ENCODE peak calls at places on chromosomes 13 and 19, in eight cellular contexts. T, V, M, K, S, N, I and P are unnamed samples. For H3K9me3 and H3K27me3, the result is how much of the 10 kb centered on the place peaks cover.

GRCh38 chr19:7191946-7192691 is 102.1 kb downstream of the INSR start:
- DNase-seq in T (no peak), V (no peak), M (no peak), K (no peak), S (no peak), N (no peak), I (no peak), P (no peak)

GRCh38 chr13:36736119-36736726 is 62.4 kb downstream of the SERTM1 start:
- DNase-seq in T (no peak), V (peak), M (peak), K (no peak), S (peak), N (no peak), I (no peak), P (peak)

GRCh38 chr13:30725331-30726085 is 9.8 kb upstream of the ALOX5AP start:
- DNase-seq in T (no peak), V (no peak), M (no peak), K (no peak), S (no peak), N (no peak), I (no peak), P (peak)

GRCh38 chr13:30341815-30342570 is 34.6 kb upstream of the KATNAL1 start:
- DNase-seq in T (peak), V (peak), M (peak), K (no peak), S (peak), N (peak), I (peak), P (peak)

GRCh38 chr19:17654993-17655392 is 33.2 kb downstream of the UNC13A start:
- DNase-seq in T (peak), V (no peak), M (no peak), K (no peak), S (no peak), N (no peak), I (no peak), P (no peak)

GRCh38 chr19:46132508-46133100 is 8.1 kb upstream of the IGFL3 start:
- DNase-seq in T (no peak), V (no peak), M (no peak), K (no peak), S (no peak), N (no peak), I (no peak), P (no peak)

GRCh38 chr19:46693760-46694159 is 23.2 kb downstream of the PRKD2 start:
- DNase-seq in T (no peak), V (no peak), M (no peak), K (no peak), S (no peak), N (no peak), I (no peak), P (no peak)

GRCh38 chr19:8578642-8579265 is 1.5 kb upstream of the MYO1F start:
- DNase-seq in T (peak), V (peak), M (peak), K (no peak), S (peak), N (peak), I (peak), P (peak)

GRCh38 chr13:46559272-46559805 is 6.4 kb downstream of the LRCH1 start:
- DNase-seq in T (no peak), V (peak), M (no peak), K (no peak), S (no peak), N (no peak), I (no peak), P (no peak)

GRCh38 chr13:21069561-21070004 is 8.2 kb upstream of the LATS2 start:
- DNase-seq in T (no peak), V (peak), M (peak), K (no peak), S (peak), N (no peak), I (peak), P (peak)

GRCh38 chr13:80249906-80250513 is 90.9 kb downstream of the SPRY2 start:
- DNase-seq in T (no peak), V (no peak), M (no peak), K (no peak), S (no peak), N (no peak), I (no peak), P (no peak)

GRCh38 chr19:23762884-23763711 is 4.4 kb upstream of the ZNF681 start:
- DNase-seq in T (peak), V (peak), M (peak), K (peak), S (peak), N (peak), I (peak), P (no peak)

GRCh38 chr19:30419581-30420180 is 47.5 kb downstream of the ZNF536 start:
- DNase-seq in T (no peak), V (no peak), M (no peak), K (no peak), S (no peak), N (no peak), I (no peak), P (peak)

GRCh38 chr13:40517486-40518311 is 148.7 kb downstream of the FOXO1 start:
- DNase-seq in T (no peak), V (no peak), M (no peak), K (no peak), S (no peak), N (no peak), I (no peak), P (no peak)

GRCh38 chr13:52809310-52809769 is 39.1 kb downstream of the PCDH8 start:
- DNase-seq in T (no peak), V (peak), M (peak), K (no peak), S (no peak), N (peak), I (peak), P (peak)

GRCh38 chr13:76023644-76024043 is 387.5 kb downstream of the LMO7 start:
- DNase-seq in T (no peak), V (peak), M (no peak), K (no peak), S (no peak), N (no peak), I (no peak), P (no peak)

GRCh38 chr13:114203536-114203935 is 24.5 kb downstream of the CFAP97D2 start:
- DNase-seq in T (no peak), V (peak), M (no peak), K (no peak), S (no peak), N (no peak), I (no peak), P (no peak)

GRCh38 chr13:93881418-93881817 is 598.1 kb downstream of the DCT start:
- DNase-seq in T (no peak), V (no peak), M (peak), K (no peak), S (no peak), N (no peak), I (no peak), P (peak)

GRCh38 chr19:5282926-5283325 is 57.7 kb downstream of the PTPRS start:
- DNase-seq in T (no peak), V (no peak), M (no peak), K (no peak), S (no peak), N (no peak), I (no peak), P (no peak)

GRCh38 chr13:40408602-40409001 is 257.8 kb downstream of the FOXO1 start:
- DNase-seq in T (no peak), V (no peak), M (peak), K (no peak), S (no peak), N (no peak), I (no peak), P (peak)

GRCh38 chr13:106172176-106172905 is 363.1 kb downstream of the EFNB2 start:
- DNase-seq in T (no peak), V (no peak), M (no peak), K (no peak), S (no peak), N (no peak), I (no peak), P (no peak)

GRCh38 chr13:26978081-26978860 is 193.3 kb downstream of the USP12 start:
- DNase-seq in T (no peak), V (no peak), M (no peak), K (no peak), S (no peak), N (no peak), I (peak), P (no peak)

GRCh38 chr13:84648069-84648640 is 765.9 kb upstream of the SLITRK1 start:
- DNase-seq in T (no peak), V (no peak), M (no peak), K (no peak), S (no peak), N (no peak), I (no peak), P (no peak)

GRCh38 chr13:103805771-103806170 is 739.6 kb upstream of the SLC10A2 start:
- DNase-seq in T (no peak), V (no peak), M (no peak), K (no peak), S (no peak), N (no peak), I (no peak), P (no peak)

GRCh38 chr19:49488046-49488862 is 846 bp downstream of the RPL13A start:
- DNase-seq in T (no peak), V (no peak), M (no peak), K (no peak), S (no peak), N (no peak), I (no peak), P (no peak)

GRCh38 chr13:39370554-39370953 is 232.4 kb downstream of the LHFPL6 start:
- DNase-seq in T (no peak), V (peak), M (peak), K (no peak), S (no peak), N (no peak), I (peak), P (no peak)

GRCh38 chr13:95221991-95222732 is 79.1 kb downstream of the ABCC4 start:
- DNase-seq in T (no peak), V (no peak), M (peak), K (no peak), S (no peak), N (no peak), I (no peak), P (no peak)

GRCh38 chr13:95222733-95223018 is 78.6 kb downstream of the ABCC4 start:
- DNase-seq in T (no peak), V (no peak), M (no peak), K (no peak), S (no peak), N (no peak), I (no peak), P (no peak)

GRCh38 chr13:95212962-95213850 is 88.0 kb downstream of the ABCC4 start:
- DNase-seq in T (no peak), V (no peak), M (no peak), K (no peak), S (no peak), N (no peak), I (no peak), P (no peak)

GRCh38 chr13:95216182-95216581 is 85.1 kb downstream of the ABCC4 start:
- DNase-seq in T (no peak), V (no peak), M (no peak), K (no peak), S (no peak), N (no peak), I (no peak), P (no peak)

GRCh38 chr13:95217920-95218830 is 83.1 kb downstream of the ABCC4 start:
- DNase-seq in T (no peak), V (no peak), M (peak), K (no peak), S (no peak), N (no peak), I (no peak), P (no peak)
- H3K4me3 ChIP-seq in T (no peak), V (no peak), M (no peak), K (no peak), S (no peak), N (no peak), I (no peak), P (no peak)

DNA sequence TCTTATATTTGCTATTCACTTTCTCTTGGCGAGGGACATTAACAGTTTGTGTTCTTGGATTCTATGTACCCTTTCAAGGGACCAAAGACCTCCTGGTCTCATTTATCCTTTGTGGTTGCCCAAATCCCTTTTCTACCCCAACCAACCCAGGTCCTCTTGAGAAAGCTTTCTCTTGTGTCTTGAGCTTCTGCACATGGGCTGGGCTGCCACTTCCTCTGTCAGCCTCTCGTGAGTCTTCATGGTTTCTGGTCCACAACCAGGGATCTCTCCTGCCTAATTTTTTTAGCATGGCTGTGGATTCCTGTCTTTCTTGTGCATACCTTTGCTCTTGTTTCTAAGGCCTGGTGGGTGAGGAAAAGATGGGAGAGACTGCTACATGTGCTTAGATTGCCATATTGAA is 14.9 kb downstream of the TIMM13 start:
- DNase-seq in T (no peak), V (no peak), M (no peak), K (no peak), S (no peak), N (no peak), I (no peak), P (no peak)
- H3K9me3 ChIP-seq in T (under half), V (under half), M (under half), K (under half), S (under half), N (under half), I (under half), P (under half)

GRCh38 chr19:28554321-28555091 is 658.4 kb downstream of the UQCRFS1 start:
- DNase-seq in T (no peak), V (no peak), M (no peak), K (no peak), S (no peak), N (no peak), I (no peak), P (no peak)

GRCh38 chr19:28553005-28553404 is 659.9 kb downstream of the UQCRFS1 start:
- DNase-seq in T (no peak), V (no peak), M (no peak), K (no peak), S (no peak), N (no peak), I (no peak), P (no peak)

GRCh38 chr19:28556371-28556770 is 656.6 kb downstream of the UQCRFS1 start:
- DNase-seq in T (no peak), V (no peak), M (no peak), K (no peak), S (no peak), N (no peak), I (no peak), P (no peak)

GRCh38 chr19:28553764-28554163 is 659.2 kb downstream of the UQCRFS1 start:
- DNase-seq in T (no peak), V (no peak), M (no peak), K (no peak), S (no peak), N (no peak), I (no peak), P (no peak)

GRCh38 chr19:28555317-28555716 is 657.6 kb downstream of the UQCRFS1 start:
- DNase-seq in T (no peak), V (no peak), M (no peak), K (no peak), S (no peak), N (no peak), I (no peak), P (no peak)
- H3K27me3 ChIP-seq in T (under half), V (under half), M (under half), K (under half), S (under half), N (under half), I (under half), P (under half)

DNA sequence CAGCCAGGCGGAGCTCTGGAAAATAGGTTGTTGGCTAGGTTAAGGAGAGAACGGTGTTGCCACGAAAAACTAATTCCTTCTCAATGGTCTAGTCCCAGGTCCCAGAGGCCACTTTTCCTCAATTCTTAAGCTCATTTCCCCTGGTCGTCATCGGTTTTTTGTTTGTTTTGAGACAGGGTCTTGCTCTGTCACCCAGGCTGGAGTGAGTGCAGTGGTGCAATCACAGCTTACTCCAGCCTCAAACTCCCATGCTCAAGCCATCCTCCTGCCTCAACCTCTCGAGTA is 1.2 kb downstream of the SF3A2 start:
- DNase-seq in T (no peak), V (no peak), M (no peak), K (no peak), S (no peak), N (no peak), I (no peak), P (no peak)
- H3K4me3 ChIP-seq in T (no peak), V (peak), M (peak), K (peak), S (peak), N (peak), I (peak), P (peak)

DNA sequence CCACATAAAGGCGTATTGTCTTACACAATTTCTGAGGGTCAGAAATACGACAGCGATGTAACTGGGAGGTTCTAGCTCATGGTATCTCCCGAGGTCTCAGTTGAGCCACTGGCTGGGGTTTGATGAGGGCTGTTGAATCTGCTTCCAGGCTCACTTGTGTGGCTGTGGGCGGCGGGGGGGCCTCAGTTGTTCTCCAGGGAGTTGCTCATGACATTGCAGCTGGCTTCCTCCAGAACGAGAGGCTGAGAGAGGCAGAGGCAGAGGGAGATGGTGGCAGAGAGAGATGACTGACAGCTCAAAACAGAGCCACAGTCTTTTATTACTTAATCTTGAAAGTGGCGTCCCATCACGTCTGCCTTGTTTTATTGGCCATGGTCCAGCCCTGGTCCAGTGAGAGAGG is 6.2 kb upstream of the NLRP5 start:
- DNase-seq in T (no peak), V (no peak), M (no peak), K (no peak), S (no peak), N (no peak), I (no peak), P (no peak)
- H3K9me3 ChIP-seq in T (under half), V (under half), M (under half), K (under half), S (under half), N (under half), I (under half), P (under half)

DNA sequence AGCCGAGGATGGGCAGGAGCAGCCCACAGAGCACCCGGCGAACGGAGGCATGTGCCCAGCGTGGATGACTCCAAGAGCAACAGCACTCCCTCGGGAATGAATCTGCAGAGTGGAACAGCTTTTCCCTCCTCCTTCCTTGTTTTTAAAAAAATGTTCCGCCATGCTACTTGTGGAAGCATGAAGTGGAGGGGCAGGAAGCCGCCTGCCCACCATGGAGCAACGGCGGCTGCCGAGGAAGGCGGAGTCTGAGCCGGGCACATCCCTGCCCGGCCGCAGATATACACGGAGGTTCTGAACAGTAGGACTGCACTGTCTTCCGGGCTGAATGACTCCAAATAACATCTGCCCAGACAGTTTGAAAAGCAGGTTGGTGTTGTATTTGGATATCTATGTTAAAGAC is 65.2 kb downstream of the SOX1 start:
- DNase-seq in T (no peak), V (no peak), M (no peak), K (no peak), S (no peak), N (no peak), I (no peak), P (no peak)
- H3K27me3 ChIP-seq in T (under half), V (under half), M (under half), K (half or more), S (under half), N (under half), I (under half), P (under half)

DNA sequence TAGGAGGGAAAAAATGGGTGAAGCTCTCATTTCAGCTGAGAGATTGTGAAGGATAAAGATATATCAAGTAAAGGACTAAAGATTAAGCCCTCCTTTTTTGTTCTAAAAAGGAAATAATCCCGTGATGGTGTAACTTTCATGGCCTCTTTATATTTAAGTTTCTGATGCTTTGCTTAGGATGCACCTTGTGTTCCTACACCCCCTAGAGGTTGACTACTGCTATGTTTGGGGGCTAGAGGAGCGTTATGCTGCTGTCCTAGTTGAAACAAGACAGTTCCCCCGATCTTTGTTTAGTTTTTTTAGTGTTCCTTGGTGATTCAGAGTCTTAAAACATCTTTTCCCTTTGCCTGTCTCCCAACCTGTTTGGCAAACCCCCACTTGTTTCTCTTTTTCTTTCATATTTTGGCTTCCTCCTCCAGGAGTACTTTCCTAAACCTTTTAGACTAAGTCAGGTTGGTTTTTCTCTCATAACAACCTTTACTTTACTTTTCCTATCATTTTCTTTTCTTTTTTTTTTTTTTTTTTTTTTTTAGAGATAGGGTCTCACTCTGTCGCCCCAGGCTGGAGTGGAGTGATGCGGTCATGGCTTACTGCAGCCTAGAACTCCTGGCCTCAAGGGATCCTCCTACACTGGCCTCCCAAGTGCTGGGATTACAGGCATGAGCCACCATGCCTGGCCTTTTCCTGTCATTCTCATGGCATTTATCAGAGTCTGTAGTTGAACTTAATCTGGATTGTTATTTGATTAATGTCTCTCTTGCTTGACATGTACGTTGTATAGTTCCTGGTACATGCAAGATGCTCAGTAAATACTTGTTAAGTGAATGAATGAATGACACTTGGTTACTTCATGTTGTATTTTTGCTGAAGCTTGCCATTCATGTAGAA is 2.8 kb downstream of the UBA2 start:
- DNase-seq in T (no peak), V (peak), M (peak), K (no peak), S (no peak), N (no peak), I (no peak), P (peak)
- H3K4me3 ChIP-seq in T (no peak), V (peak), M (peak), K (peak), S (no peak), N (peak), I (peak), P (peak)